ENCODE peak calls at places on chromosome 4, in nine cellular contexts. Z is T1000; C is endothelial cell; P is GM12892; T is A549; N is small intestine; K is ELR; R is foreskin fibroblast; D is stimulated activated CD8-positive, alpha-beta memory T cell treated with anti-CD3 and anti-CD28 coated beads, Interleukin-4, amount 100 ng/mL, for 48 hours. S is an unnamed sample.

GRCh38 chr4:21802406-21802805 is 146.2 kb downstream of the KCNIP4 start:
- DNase-seq in T (peak), R (peak), N (no peak), D (no peak), C (no peak), P (no peak), K (peak), Z (no peak), S (no peak)

GRCh38 chr4:85778809-85779124 is 303.8 kb downstream of the ARHGAP24 start:
- DNase-seq in K (peak), R (peak), Z (no peak), D (no peak), T (no peak), P (no peak), C (no peak), N (no peak), S (no peak)

GRCh38 chr4:76984788-76985211 is 35.2 kb downstream of the SEPTIN11 start:
- DNase-seq in Z (peak), K (peak), D (no peak), C (no peak), R (peak), T (no peak), N (peak), P (no peak), S (no peak)

GRCh38 chr4:98352403-98352802 is 91.2 kb downstream of the RAP1GDS1 start:
- DNase-seq in T (no peak), D (no peak), R (no peak), C (no peak), N (no peak), Z (no peak), K (no peak), P (no peak), S (no peak)

GRCh38 chr4:5724377-5724776 is 13.4 kb downstream of the EVC start:
- DNase-seq in Z (no peak), C (no peak), R (no peak), D (no peak), P (no peak), K (peak), N (no peak), T (no peak), S (no peak)

GRCh38 chr4:105710678-105711077 is 2.1 kb downstream of the GSTCD start:
- DNase-seq in T (no peak), C (no peak), K (no peak), R (peak), P (no peak), N (no peak), D (no peak), Z (no peak), S (no peak)

GRCh38 chr4:24476209-24476781 is 108.1 kb downstream of the DHX15 start:
- DNase-seq in P (no peak), K (peak), C (no peak), Z (no peak), D (no peak), T (no peak), R (peak), N (peak), S (no peak)

GRCh38 chr4:20520901-20521300 is 179.4 kb upstream of the PACRGL start:
- DNase-seq in K (peak), T (no peak), D (no peak), Z (no peak), P (no peak), N (no peak), R (peak), C (no peak), S (no peak)

GRCh38 chr4:186264660-186265059 is 1.3 kb upstream of the F11 start:
- DNase-seq in D (no peak), Z (no peak), R (no peak), T (no peak), P (no peak), K (no peak), C (no peak), N (no peak), S (no peak)

GRCh38 chr4:54092800-54093608 is 7.0 kb upstream of the GSX2 start:
- DNase-seq in R (no peak), K (no peak), C (no peak), Z (no peak), P (no peak), N (no peak), D (no peak), T (no peak), S (no peak)

GRCh38 chr4:110671679-110672078 is 48.8 kb upstream of the PITX2 start:
- DNase-seq in C (no peak), T (no peak), Z (no peak), K (no peak), R (no peak), P (no peak), D (no peak), N (peak), S (no peak)

GRCh38 chr4:154545689-154546088 is 4.5 kb downstream of the PLRG1 start:
- DNase-seq in D (no peak), K (no peak), Z (no peak), R (no peak), T (no peak), C (no peak), P (no peak), N (no peak), S (no peak)

GRCh38 chr4:153616005-153616555 is 68.0 kb upstream of the TLR2 start:
- DNase-seq in K (no peak), D (peak), R (no peak), C (no peak), T (no peak), P (no peak), Z (no peak), N (no peak), S (no peak)

GRCh38 chr4:74764119-74764518 is 30.2 kb downstream of the BTC start:
- DNase-seq in N (no peak), Z (no peak), R (no peak), T (no peak), D (no peak), K (no peak), C (no peak), P (no peak), S (no peak)

GRCh38 chr4:88592600-88593448 is 544 bp downstream of the HERC3 start:
- DNase-seq in R (peak), C (peak), K (peak), P (peak), Z (peak), T (peak), D (peak), N (peak), S (peak)

GRCh38 chr4:128635939-128636551 is 173.5 kb upstream of the JADE1 start:
- DNase-seq in R (peak), P (no peak), T (no peak), C (no peak), K (no peak), N (no peak), D (no peak), Z (no peak), S (no peak)

GRCh38 chr4:81905966-81906365 is 434.3 kb upstream of the RASGEF1B start:
- DNase-seq in D (no peak), Z (no peak), T (no peak), C (no peak), P (no peak), N (no peak), R (no peak), K (no peak), S (no peak)

GRCh38 chr4:39441593-39441992 is 17.1 kb downstream of the RPL9 start:
- DNase-seq in Z (no peak), R (no peak), N (no peak), K (no peak), T (no peak), P (no peak), D (no peak), C (no peak), S (no peak)

GRCh38 chr4:147362868-147363440 is 117.9 kb upstream of the EDNRA start:
- DNase-seq in T (no peak), C (no peak), D (no peak), N (peak), P (no peak), R (peak), Z (no peak), K (no peak), S (no peak)

GRCh38 chr4:112523764-112524505 is 8.0 kb upstream of the NEUROG2 start:
- DNase-seq in R (peak), P (no peak), K (peak), C (peak), Z (no peak), N (peak), T (peak), D (peak), S (no peak)

GRCh38 chr4:6781561-6781960 is 966 bp upstream of the KIAA0232 start:
- DNase-seq in P (no peak), K (no peak), C (no peak), T (no peak), D (peak), N (no peak), R (no peak), Z (no peak), S (no peak)

GRCh38 chr4:114603455-114603854 is 4.8 kb downstream of the UGT8 start:
- DNase-seq in T (no peak), Z (no peak), C (no peak), D (no peak), N (peak), P (peak), K (no peak), R (no peak), S (no peak)

GRCh38 chr4:7002336-7002735 is 40.8 kb upstream of the TADA2B start:
- DNase-seq in P (no peak), R (no peak), Z (no peak), C (no peak), T (no peak), D (no peak), K (no peak), N (no peak), S (no peak)

GRCh38 chr4:16226816-16227461 is 668 bp upstream of the TAPT1 start:
- DNase-seq in D (peak), T (no peak), C (peak), R (peak), K (peak), N (peak), P (peak), Z (no peak), S (peak)

GRCh38 chr4:56937262-56937661 is 29.6 kb downstream of the REST start:
- DNase-seq in C (no peak), Z (peak), R (peak), P (no peak), D (no peak), N (no peak), T (no peak), K (peak), S (no peak)

GRCh38 chr4:159107203-159107921 is 4.5 kb downstream of the RAPGEF2 start:
- DNase-seq in Z (no peak), P (no peak), T (no peak), R (peak), C (no peak), K (peak), N (no peak), D (no peak), S (no peak)

GRCh38 chr4:2047031-2047660 is 12.0 kb upstream of the NAT8L start:
- DNase-seq in N (no peak), P (no peak), Z (no peak), K (no peak), R (no peak), C (no peak), T (no peak), D (no peak), S (no peak)

GRCh38 chr4:78612398-78613005 is 60.9 kb downstream of the ANXA3 start:
- DNase-seq in K (peak), T (peak), Z (no peak), P (no peak), R (peak), N (peak), D (no peak), C (no peak), S (peak)

GRCh38 chr4:107655289-107655688 is 64.7 kb downstream of the PAPSS1 start:
- DNase-seq in C (no peak), D (no peak), Z (no peak), N (no peak), P (no peak), R (no peak), T (no peak), K (no peak), S (no peak)

GRCh38 chr4:126071346-126072333 is 756.9 kb downstream of the FAT4 start:
- DNase-seq in Z (no peak), R (peak), T (no peak), C (no peak), P (no peak), K (peak), D (no peak), N (no peak), S (no peak)

GRCh38 chr4:184814686-184815045 is 11.1 kb downstream of the ACSL1 start:
- DNase-seq in T (no peak), Z (no peak), N (no peak), P (no peak), R (peak), K (peak), C (no peak), D (no peak), S (no peak)

GRCh38 chr4:89829470-89830138 is 7.4 kb downstream of the SNCA start:
- DNase-seq in N (no peak), T (no peak), K (no peak), R (peak), D (no peak), Z (no peak), C (peak), P (no peak), S (peak)

GRCh38 chr4:165814256-165815010 is 58.6 kb upstream of the TLL1 start:
- DNase-seq in T (no peak), N (peak), D (no peak), K (peak), Z (no peak), C (no peak), R (peak), P (no peak), S (no peak)

GRCh38 chr4:175499735-175500352 is 312.2 kb downstream of the GPM6A start:
- DNase-seq in C (no peak), R (no peak), Z (no peak), P (no peak), K (no peak), N (no peak), T (no peak), D (no peak), S (no peak)

GRCh38 chr4:154506253-154506652 is 14.7 kb upstream of the DCHS2 start:
- DNase-seq in C (no peak), Z (no peak), D (no peak), P (no peak), N (peak), K (peak), T (no peak), R (peak), S (no peak)

GRCh38 chr4:159353422-159354116 is 250.7 kb downstream of the RAPGEF2 start:
- DNase-seq in K (no peak), R (no peak), T (no peak), C (no peak), N (no peak), P (no peak), D (no peak), Z (no peak), S (no peak)

S was measured in DND-41.